ENCODE peak calls at places on chromosomes 3 and 15, in five cellular contexts. K is fibroblast of the aortic adventitia; B is HFF-Myc; Q is naive thymus-derived CD4-positive, alpha-beta T cell; M is activated T-helper 1 cell treated with Interleukin-2 at 50 U/mL for 16 hours. Z is an unnamed sample.

GRCh38 chr3:123757281-123757940 is 126.7 kb downstream of the MYLK start:
- DNase-seq in K (no peak), B (no peak), Q (no peak), M (no peak), Z (no peak)

GRCh38 chr3:197354195-197355059 is 56.0 kb upstream of the DLG1 start:
- DNase-seq in K (peak), B (no peak), Q (no peak), M (no peak), Z (no peak)

GRCh38 chr3:116446037-116446436 is 750 bp upstream of the LSAMP start:
- DNase-seq in K (no peak), B (no peak), Q (no peak), M (no peak), Z (no peak)

GRCh38 chr3:161549251-161549650 is 52.6 kb downstream of the OTOL1 start:
- DNase-seq in K (no peak), B (no peak), Q (no peak), M (no peak), Z (no peak)

GRCh38 chr3:89025185-89025584 is 82.2 kb upstream of the EPHA3 start:
- DNase-seq in K (no peak), B (no peak), Q (no peak), M (no peak), Z (no peak)

GRCh38 chr15:97959738-97960363 is 652 bp upstream of the ARRDC4 start:
- DNase-seq in K (no peak), B (no peak), Q (no peak), M (no peak), Z (no peak)

GRCh38 chr15:94670436-94671034 is 439.2 kb downstream of the MCTP2 start:
- DNase-seq in K (peak), B (peak), Q (no peak), M (no peak), Z (no peak)

GRCh38 chr15:78739996-78740903 is 71.0 kb downstream of the ADAMTS7 start:
- DNase-seq in K (peak), B (no peak), Q (peak), M (no peak), Z (no peak)

GRCh38 chr3:169929830-169930519 is 18.6 kb downstream of the SAMD7 start:
- DNase-seq in K (no peak), B (no peak), Q (peak), M (no peak), Z (no peak)

GRCh38 chr3:157148123-157148889 is 11.6 kb downstream of the CCNL1 start:
- DNase-seq in K (no peak), B (no peak), Q (no peak), M (no peak), Z (no peak)

GRCh38 chr15:33720952-33721351 is 247.3 kb upstream of the CHRM5 start:
- DNase-seq in K (peak), B (peak), Q (no peak), M (no peak), Z (no peak)